ENCODE peak calls at places on chromosomes 5 and 9, in four cellular contexts. M is GM06990, E is astrocyte, A is stomach. N is an unnamed sample.

GRCh38 chr5:120632430-120632829 is 168.3 kb downstream of the PRR16 start:
- DNase-seq in M (no peak), E (no peak), A (no peak), N (no peak)

GRCh38 chr5:61467766-61468482 is 135.9 kb downstream of the ZSWIM6 start:
- DNase-seq in M (no peak), E (peak; percentile 85), A (no peak), N (no peak)

GRCh38 chr9:98295824-98296223 is 40.4 kb upstream of the TBC1D2 start:
- DNase-seq in M (no peak), E (no peak), A (no peak), N (no peak)

GRCh38 chr5:168819004-168819626 is 239.9 kb upstream of the PANK3 start:
- DNase-seq in M (no peak), E (no peak), A (no peak), N (no peak)

GRCh38 chr9:126117158-126117425 is 209.5 kb upstream of the MVB12B start:
- DNase-seq in M (no peak), E (no peak), A (no peak), N (no peak)

GRCh38 chr9:137303031-137303892 is 1.2 kb upstream of the NRARP start:
- DNase-seq in M (no peak), E (no peak), A (no peak), N (no peak)

GRCh38 chr5:143676794-143677193 is 135.2 kb upstream of the HMHB1 start:
- DNase-seq in M (no peak), E (no peak), A (no peak), N (no peak)

GRCh38 chr9:37650873-37651768 is at the start of gene FRMPD1:
- DNase-seq in M (peak; percentile 72), E (peak; percentile 10), A (peak; percentile 73), N (peak; percentile 81)

GRCh38 chr5:151098185-151098813 is 17.5 kb upstream of the TNIP1 start:
- DNase-seq in M (no peak), E (no peak), A (no peak), N (peak; percentile 74)

GRCh38 chr9:113910036-113910639 is 34.0 kb downstream of the ZNF618 start:
- DNase-seq in M (no peak), E (no peak), A (peak; percentile 85), N (no peak)

GRCh38 chr5:150624334-150625163 is 15.9 kb upstream of the SYNPO start:
- DNase-seq in M (peak; percentile 49), E (no peak), A (no peak), N (peak; percentile 87)

GRCh38 chr9:13109781-13110180 is 169.7 kb downstream of the MPDZ start:
- DNase-seq in M (no peak), E (no peak), A (no peak), N (no peak)

GRCh38 chr5:149349382-149349781 is 4.1 kb downstream of the GRPEL2 start:
- DNase-seq in M (no peak), E (no peak), A (no peak), N (no peak)

GRCh38 chr9:109640232-109641078 is 139.5 kb upstream of the PALM2AKAP2 start:
- DNase-seq in M (peak; percentile 11), E (peak; percentile 39), A (peak; percentile 36), N (peak; percentile 14)

GRCh38 chr5:151706906-151707305 is 20.2 kb upstream of the SPARC start:
- DNase-seq in M (no peak), E (peak; percentile 72), A (no peak), N (no peak)

GRCh38 chr9:84953252-84953773 is 283.8 kb downstream of the NTRK2 start:
- DNase-seq in M (no peak), E (no peak), A (no peak), N (no peak)

GRCh38 chr5:132202711-132203463 is 24.8 kb downstream of the P4HA2 start:
- DNase-seq in M (no peak), E (no peak), A (no peak), N (no peak)

GRCh38 chr5:157516016-157516415 is 56.0 kb downstream of the NIPAL4 start:
- DNase-seq in M (no peak), E (peak; percentile 95), A (no peak), N (no peak)

GRCh38 chr5:72818866-72819534 is 2.5 kb downstream of the TNPO1 start:
- DNase-seq in M (peak; percentile 3), E (no peak), A (peak; percentile 69), N (peak; percentile 38)

GRCh38 chr9:91186311-91187101 is 175.2 kb downstream of the AUH start:
- DNase-seq in M (no peak), E (peak; percentile 15), A (peak; percentile 23), N (no peak)

GRCh38 chr9:127598839-127599549 is 13.1 kb upstream of the STXBP1 start:
- DNase-seq in M (no peak), E (no peak), A (no peak), N (no peak)

GRCh38 chr9:70389642-70390266 is 24.7 kb downstream of the KLF9 start:
- DNase-seq in M (no peak), E (peak; percentile 46), A (no peak), N (no peak)

GRCh38 chr5:109693535-109694152 is 3.9 kb downstream of the MAN2A1 start:
- DNase-seq in M (no peak), E (peak; percentile 67), A (no peak), N (no peak)

GRCh38 chr9:134177186-134177585 is 12.8 kb upstream of the RNU6ATAC start:
- DNase-seq in M (no peak), E (no peak), A (no peak), N (no peak)

GRCh38 chr9:127578952-127579853 is 32.9 kb upstream of the STXBP1 start:
- DNase-seq in M (peak; percentile 37), E (peak; percentile 96), A (peak; percentile 87), N (no peak)

GRCh38 chr5:74384851-74385250 is 255.7 kb downstream of the ENC1 start:
- DNase-seq in M (no peak), E (peak; percentile 66), A (no peak), N (no peak)
- TF ChIP-seq CTCF in M (no peak), E (no peak), A (no peak), N (no peak)

DNA sequence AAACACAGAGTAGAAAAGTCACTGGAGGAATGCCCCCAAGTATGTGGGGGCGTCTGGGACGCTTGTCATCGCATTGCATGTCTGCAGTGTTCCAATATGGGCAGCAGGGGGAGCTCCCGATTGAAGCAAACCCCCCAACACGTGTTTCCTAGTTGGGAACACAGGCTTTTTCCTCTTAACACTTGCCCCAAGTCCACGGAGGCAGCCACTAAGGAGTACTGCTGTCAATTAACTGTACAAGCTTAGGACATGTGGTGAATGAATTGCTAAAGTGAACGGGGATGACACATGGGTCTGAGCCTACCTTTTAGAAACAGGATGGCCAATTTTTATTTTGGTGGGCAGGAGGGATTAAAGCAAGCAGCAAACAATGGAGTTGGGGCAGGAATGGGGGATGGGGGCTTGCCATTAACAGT is 2.2 kb downstream of the GABRB2 start:
- DNase-seq in M (no peak), E (peak; percentile 14), A (no peak), N (peak; percentile 56)
- TF ChIP-seq CTCF in M (peak; percentile 97), E (peak; percentile 67), A (peak; percentile 67), N (peak; percentile 85)

DNA sequence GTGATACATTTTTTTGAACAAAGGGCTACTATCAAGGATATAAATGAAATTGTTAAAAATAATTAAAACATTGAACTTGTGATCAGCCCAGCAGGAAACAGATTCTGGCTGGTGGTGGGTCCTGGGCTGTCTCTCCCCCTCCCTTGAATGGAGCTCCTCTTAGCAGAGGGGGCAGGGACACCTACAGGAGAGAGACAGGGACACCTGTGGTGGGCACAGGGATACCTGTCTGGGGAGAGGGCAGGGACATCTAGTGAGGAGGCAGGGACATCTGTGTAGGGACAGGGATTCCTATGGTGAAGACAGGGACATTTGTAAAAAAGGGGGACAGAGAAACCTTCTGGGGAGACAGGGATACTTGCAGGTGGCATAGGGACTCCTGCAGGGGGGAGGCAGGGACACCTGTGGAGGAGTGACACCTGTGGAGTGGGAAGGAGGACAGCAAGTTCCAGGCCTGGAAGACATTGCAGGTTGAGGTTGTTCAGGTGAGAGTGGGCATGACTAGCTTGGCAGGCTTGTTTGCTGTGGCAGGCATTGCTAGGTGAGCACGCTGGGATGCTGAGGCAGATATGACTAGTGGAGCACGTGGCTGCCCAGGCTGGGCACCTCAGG is 264.2 kb downstream of the IRX2 start:
- DNase-seq in M (no peak), E (no peak), A (no peak), N (no peak)
- TF ChIP-seq CTCF in M (no peak), E (no peak), A (no peak), N (no peak)

GRCh38 chr9:94903961-94904421 is 177.5 kb downstream of the AOPEP start:
- DNase-seq in M (no peak), E (peak; percentile 66), A (no peak), N (no peak)
- TF ChIP-seq CTCF in M (no peak), E (no peak), A (no peak), N (no peak)

GRCh38 chr5:28468121-28468520 is 1429.7 kb upstream of the CDH9 start:
- DNase-seq in M (no peak), E (no peak), A (no peak), N (peak; percentile 9)

DNA sequence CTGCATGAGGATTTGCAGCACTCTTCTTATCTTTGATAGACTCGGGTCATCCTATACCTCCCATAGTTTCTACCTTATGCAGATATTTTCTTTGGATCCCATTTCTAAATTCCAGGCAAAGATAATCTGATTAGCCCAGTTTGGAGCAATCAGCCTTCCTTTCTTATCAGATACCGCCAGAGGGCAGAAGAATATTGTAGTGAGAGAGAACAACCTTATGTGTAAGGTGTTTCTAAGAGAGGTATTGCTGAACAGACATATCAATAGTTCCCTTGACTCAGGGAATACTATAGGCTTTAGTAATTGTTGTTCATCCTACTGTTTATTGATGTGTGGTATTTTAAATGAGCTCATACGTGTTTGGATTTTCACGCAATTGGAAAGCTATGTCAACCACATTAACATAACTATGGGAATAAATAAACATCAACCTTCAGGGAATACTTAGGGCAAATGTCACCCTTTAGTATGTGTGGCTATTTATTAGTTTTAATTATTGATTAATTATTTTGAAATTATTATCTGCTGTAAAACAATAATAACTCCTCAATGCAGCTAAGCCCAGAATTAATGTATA is 1435.2 kb upstream of the CDH9 start:
- DNase-seq in M (no peak), E (peak; percentile 6), A (no peak), N (no peak)
- TF ChIP-seq CTCF in M (no peak), E (peak; percentile 48), A (no peak), N (peak; percentile 27)

N was measured in GM13977.